ENCODE peak calls at places on chromosome 22, in four cellular contexts. D is H1, H is GM23338, J is stomach. F is an unnamed sample.

GRCh38 chr22:50684986-50685385 is 12.4 kb downstream of the SHANK3 start:
- DNase-seq in J (peak; percentile 13), D (no peak), H (no peak), F (peak; percentile 17)

GRCh38 chr22:49923445-49923844 is 5.0 kb downstream of the CRELD2 start:
- DNase-seq in J (no peak), H (no peak), D (no peak), F (no peak)

GRCh38 chr22:42473484-42474193 is 41.4 kb upstream of the NFAM1 start:
- DNase-seq in J (no peak), H (peak; percentile 84), D (no peak), F (no peak)

GRCh38 chr22:38727530-38728451 is 22.0 kb downstream of the GTPBP1 start:
- DNase-seq in J (no peak), H (no peak), D (no peak), F (no peak)

GRCh38 chr22:22070371-22070824 is 87.8 kb upstream of the TOP3B start:
- DNase-seq in D (no peak), H (no peak), J (no peak), F (no peak)

GRCh38 chr22:48832592-48832991 is 995.1 kb downstream of the BRD1 start:
- DNase-seq in H (no peak), J (no peak), D (no peak), F (no peak)

GRCh38 chr22:50613291-50613981 is 12.8 kb downstream of the MAPK8IP2 start:
- DNase-seq in D (peak; percentile 48), H (peak; percentile 72), J (peak; percentile 95), F (peak; percentile 83)

GRCh38 chr22:45584621-45585436 is 82.1 kb downstream of the FBLN1 start:
- DNase-seq in D (no peak), H (no peak), J (no peak), F (no peak)

GRCh38 chr22:44862281-44862680 is 109.9 kb downstream of the ARHGAP8 start:
- DNase-seq in J (no peak), H (no peak), D (no peak), F (no peak)

GRCh38 chr22:43925433-43926348 is 2.1 kb downstream of the PNPLA3 start:
- DNase-seq in J (no peak), D (peak; percentile 60), H (peak; percentile 35), F (no peak)

GRCh38 chr22:22748756-22749155 is 104.3 kb downstream of the GGTLC2 start:
- DNase-seq in D (no peak), H (no peak), J (no peak), F (no peak)

GRCh38 chr22:23622634-23623033 is 9.5 kb downstream of the DRICH1 start:
- DNase-seq in H (no peak), D (no peak), J (no peak), F (no peak)

GRCh38 chr22:48898524-48899377 is 928.9 kb downstream of the BRD1 start:
- DNase-seq in J (peak; percentile 22), D (no peak), H (no peak), F (no peak)

GRCh38 chr22:44363214-44363979 is 50.6 kb upstream of the SHISAL1 start:
- DNase-seq in D (no peak), J (peak; percentile 65), H (no peak), F (peak; percentile 75)

GRCh38 chr22:38775656-38776055 is 18.3 kb downstream of the DNAL4 start:
- DNase-seq in J (no peak), D (no peak), H (no peak), F (no peak)

GRCh38 chr22:40300884-40301672 is 45.2 kb upstream of the ADSL start:
- DNase-seq in H (no peak), D (no peak), J (no peak), F (no peak)

GRCh38 chr22:46192210-46192993 is 42.1 kb downstream of the PPARA start:
- DNase-seq in H (no peak), D (no peak), J (no peak), F (no peak)

GRCh38 chr22:23204541-23205157 is 24.3 kb downstream of the BCR start:
- DNase-seq in H (no peak), J (peak; percentile 77), D (no peak), F (peak; percentile 66)

GRCh38 chr22:23098718-23099524 is 28.6 kb downstream of the GNAZ start:
- DNase-seq in J (peak; percentile 85), H (no peak), D (no peak), F (peak; percentile 79)

DNA sequence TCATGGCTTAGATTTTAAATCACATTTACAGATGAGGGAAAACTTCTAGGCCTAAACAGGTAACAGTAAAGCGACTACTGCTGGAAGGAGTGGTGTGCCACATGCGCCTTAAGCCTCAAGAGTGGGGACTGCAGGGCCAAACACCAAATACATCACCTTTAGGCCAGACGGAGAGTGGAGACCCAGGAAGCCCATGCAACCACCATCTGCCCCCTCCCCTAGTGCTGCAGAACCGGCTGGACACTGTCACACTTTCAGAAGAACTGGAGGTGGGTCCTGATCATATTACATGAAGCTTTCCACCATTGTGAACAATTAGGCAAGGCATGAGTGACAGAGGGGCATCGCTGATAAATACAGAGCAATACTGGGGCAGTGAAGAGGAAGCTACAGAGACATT is 28.9 kb downstream of the SLC25A18 start:
- DNase-seq in J (no peak), D (no peak), H (no peak), F (no peak)
- TF ChIP-seq POLR2AphosphoS5 in J (no peak), D (no peak), H (no peak), F (no peak)

DNA sequence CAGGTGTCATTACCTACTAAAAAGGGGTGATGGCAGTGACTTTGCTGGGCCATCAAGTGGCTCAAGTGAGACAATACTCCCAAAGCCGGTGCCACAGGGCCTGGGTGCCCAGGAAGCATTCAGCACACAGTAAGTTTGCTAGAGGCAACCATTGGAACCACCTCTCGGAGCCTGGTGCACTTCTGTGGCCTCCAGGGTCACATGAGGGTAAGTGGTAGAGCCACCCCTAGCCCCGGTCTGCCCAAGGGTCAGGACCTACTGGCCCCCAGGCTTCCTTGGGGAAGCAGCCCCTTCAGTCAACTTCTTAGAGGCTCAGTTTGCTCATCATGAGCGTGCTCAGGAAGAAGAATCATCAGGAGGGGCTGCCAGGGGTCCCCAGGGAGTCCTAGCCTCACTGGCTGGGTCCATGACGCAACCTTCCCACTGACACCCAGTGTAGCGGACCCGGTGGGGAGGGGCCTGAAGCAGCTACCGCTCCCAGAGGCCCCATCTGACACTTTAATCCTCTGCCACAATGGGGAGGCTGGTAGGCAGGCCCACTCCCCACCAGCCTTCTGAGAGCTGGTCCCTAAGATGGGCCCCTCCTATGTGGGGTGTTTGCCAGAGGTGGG is 17.5 kb upstream of the RASL10A start:
- DNase-seq in J (no peak), H (no peak), D (no peak), F (no peak)
- H3K4me3 ChIP-seq in J (no peak overlapping the region), H (no peak overlapping the region), D (no peak overlapping the region), F (no peak overlapping the region)

GRCh38 chr22:19916006-19916405 is 25.6 kb upstream of the COMT start:
- DNase-seq in H (no peak), D (no peak), J (peak; percentile 68), F (no peak)

GRCh38 chr22:19915287-19915954 is 26.2 kb upstream of the COMT start:
- DNase-seq in J (no peak), H (no peak), D (no peak), F (no peak)

GRCh38 chr22:19912236-19912999 is 29.2 kb upstream of the COMT start:
- DNase-seq in D (peak; percentile 55), J (peak; percentile 90), H (peak; percentile 60), F (no peak)

GRCh38 chr22:19913337-19913936 is 28.1 kb upstream of the COMT start:
- DNase-seq in J (no peak), H (no peak), D (no peak), F (no peak)

GRCh38 chr22:19914201-19914943 is 27.2 kb upstream of the COMT start:
- DNase-seq in J (no peak), H (no peak), D (no peak), F (no peak)
- TF ChIP-seq CTCF in J (no peak), H (no peak), D (no peak), F (no peak)

DNA sequence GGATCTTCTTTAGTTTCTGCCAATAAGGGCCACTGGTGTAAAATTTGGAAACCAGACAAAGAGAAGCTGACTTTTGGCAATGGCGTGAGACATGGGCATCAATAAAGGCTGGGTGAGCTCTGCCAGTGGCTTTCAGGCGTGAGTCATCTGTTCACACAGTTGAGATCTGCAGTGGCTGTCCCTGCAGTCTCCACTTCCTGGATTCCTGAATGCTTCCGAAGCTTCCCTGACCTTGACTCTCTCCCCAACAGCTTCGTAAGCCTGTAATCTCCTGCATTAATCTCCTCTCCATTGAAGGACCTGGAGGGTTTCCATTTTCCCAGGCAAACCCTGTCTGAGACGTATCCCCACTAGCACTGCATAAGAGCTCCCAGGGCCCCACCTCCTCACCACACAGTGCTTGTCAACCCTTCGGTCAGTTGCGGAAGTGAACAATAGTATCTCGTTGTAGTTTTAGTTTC is 574.7 kb downstream of the TBC1D22A start:
- DNase-seq in H (no peak), D (no peak), J (no peak), F (no peak)
- TF ChIP-seq POLR2AphosphoS5 in H (no peak), D (no peak), J (no peak), F (no peak)

GRCh38 chr22:31106001-31106571 is 1.3 kb downstream of the SELENOM start:
- DNase-seq in J (no peak), H (no peak), D (no peak), F (no peak)
- H3K4me3 ChIP-seq in J (peak overlapping the region; percentile 76), H (no peak overlapping the region), D (no peak overlapping the region), F (peak overlapping the region; percentile 76)

DNA sequence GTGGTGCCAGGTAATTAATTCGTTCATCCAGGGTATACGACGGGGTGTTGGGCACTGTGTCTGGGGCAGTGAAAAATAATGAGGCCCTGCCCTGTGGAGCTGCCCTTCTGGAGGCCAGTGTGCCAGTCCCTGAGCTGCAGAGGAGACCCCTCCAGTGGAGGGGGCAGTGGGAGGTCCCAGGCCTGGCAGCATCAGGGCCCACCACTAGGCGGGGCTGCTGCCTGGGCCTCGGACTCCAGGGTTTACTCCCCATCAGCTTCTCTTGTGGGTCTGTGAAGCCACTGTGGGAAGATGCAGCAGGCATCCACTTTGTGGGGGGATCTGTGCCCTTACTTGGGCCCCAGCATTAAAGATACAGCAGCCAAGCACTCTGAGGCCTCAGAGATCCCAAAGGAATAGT is 17.4 kb upstream of the TMPRSS6 start:
- DNase-seq in H (peak; percentile 33), D (peak; percentile 59), J (no peak), F (no peak)
- TF ChIP-seq CTCF in H (peak; percentile 70), D (peak; percentile 78), J (no peak), F (no peak)

GRCh38 chr22:25134028-25134427 is 65.6 kb upstream of the CRYBB3 start:
- DNase-seq in J (peak; percentile 83), D (no peak), H (no peak), F (no peak)
- TF ChIP-seq POLR2AphosphoS5 in J (peak; percentile 63), D (no peak), H (no peak), F (peak; percentile 52)

F was measured in upper lobe of left lung.